ENCODE peak calls at places on chromosomes 5 and 9, in seven cellular contexts. Q is hippocampal formation, H is foreskin fibroblast, B is WERI-Rb-1, U is kidney glomerular epithelial cell, Y is foreskin melanocyte, J is A549. O is an unnamed sample.

GRCh38 chr5:126117044-126117443 is 306.2 kb upstream of the GRAMD2B start:
- DNase-seq in U (no peak), H (no peak), Q (no peak), B (no peak), Y (no peak), J (no peak), O (no peak)

GRCh38 chr9:130327070-130327780 is 61.7 kb downstream of the HMCN2 start:
- DNase-seq in B (peak; percentile 74), J (peak; percentile 41), U (no peak), H (no peak), Y (no peak), Q (no peak), O (no peak)

GRCh38 chr9:134557331-134557730 is 84.3 kb upstream of the COL5A1 start:
- DNase-seq in U (no peak), B (no peak), H (no peak), Y (no peak), Q (peak; percentile 59), J (no peak), O (no peak)

GRCh38 chr5:147461915-147462314 is 48.0 kb downstream of the DPYSL3 start:
- DNase-seq in B (no peak), H (peak; percentile 43), U (no peak), Y (no peak), J (no peak), Q (no peak), O (no peak)

GRCh38 chr5:151661968-151662732 is 24.6 kb downstream of the SPARC start:
- DNase-seq in Q (no peak), H (no peak), J (no peak), B (no peak), Y (no peak), U (no peak), O (no peak)

GRCh38 chr9:127847155-127847463 is 7.3 kb downstream of the ENG start:
- DNase-seq in B (peak; percentile 96), H (no peak), Q (no peak), Y (no peak), U (no peak), J (no peak), O (no peak)

GRCh38 chr5:78562719-78563330 is 85.7 kb downstream of the LHFPL2 start:
- DNase-seq in J (no peak), B (peak; percentile 78), H (no peak), U (no peak), Q (no peak), Y (no peak), O (no peak)

GRCh38 chr5:144187699-144188294 is 17.1 kb downstream of the KCTD16 start:
- DNase-seq in J (peak; percentile 10), H (peak; percentile 93), U (peak; percentile 94), Y (peak; percentile 88), Q (no peak), B (no peak), O (peak; percentile 63)

GRCh38 chr5:98726258-98726657 is 47.2 kb upstream of the RGMB start:
- DNase-seq in U (no peak), B (no peak), Y (no peak), J (no peak), Q (no peak), H (no peak), O (no peak)

O was measured in AG08396.